ENCODE peak calls at places on chromosomes 7 and 10, in six cellular contexts. One of them, this sample, is unnamed.

GRCh38 chr7:158382363-158382988 is 205.1 kb downstream of the PTPRN2 start:
- DNase-seq in HEK293T: no peak
- DNase-seq in T follicular helper cell: no peak
- DNase-seq in stimulated activated CD8-positive, alpha-beta memory T cell treated with anti-CD3 and anti-CD28 coated beads, Interleukin-7, amount 100 ng/mL, for 4 hours: no peak
- DNase-seq in adipocyte: no peak
- DNase-seq in ecto neural progenitor cell: no peak
- DNase-seq in this sample: no peak

GRCh38 chr10:109972372-109973001 is 35.3 kb upstream of the ADD3 start:
- DNase-seq in HEK293T: no peak
- DNase-seq in T follicular helper cell: no peak
- DNase-seq in stimulated activated CD8-positive, alpha-beta memory T cell treated with anti-CD3 and anti-CD28 coated beads, Interleukin-7, amount 100 ng/mL, for 4 hours: no peak
- DNase-seq in adipocyte: no peak
- DNase-seq in ecto neural progenitor cell: no peak
- DNase-seq in this sample: no peak

GRCh38 chr10:58621379-58622077 is 108.9 kb downstream of the BICC1 start:
- DNase-seq in HEK293T: no peak
- DNase-seq in T follicular helper cell: no peak
- DNase-seq in stimulated activated CD8-positive, alpha-beta memory T cell treated with anti-CD3 and anti-CD28 coated beads, Interleukin-7, amount 100 ng/mL, for 4 hours: no peak
- DNase-seq in adipocyte: no peak
- DNase-seq in ecto neural progenitor cell: no peak
- DNase-seq in this sample: no peak

GRCh38 chr7:131188367-131189339 is 139.0 kb upstream of the MKLN1 start:
- DNase-seq in HEK293T: no peak
- DNase-seq in T follicular helper cell: peak
- DNase-seq in stimulated activated CD8-positive, alpha-beta memory T cell treated with anti-CD3 and anti-CD28 coated beads, Interleukin-7, amount 100 ng/mL, for 4 hours: peak
- DNase-seq in adipocyte: peak
- DNase-seq in ecto neural progenitor cell: no peak
- DNase-seq in this sample: no peak

GRCh38 chr10:90417466-90418210 is 440.2 kb downstream of the HTR7 start:
- DNase-seq in HEK293T: no peak
- DNase-seq in T follicular helper cell: no peak
- DNase-seq in stimulated activated CD8-positive, alpha-beta memory T cell treated with anti-CD3 and anti-CD28 coated beads, Interleukin-7, amount 100 ng/mL, for 4 hours: no peak
- DNase-seq in adipocyte: no peak
- DNase-seq in ecto neural progenitor cell: no peak
- DNase-seq in this sample: no peak

GRCh38 chr7:94394399-94395140 is at the start of gene COL1A2:
- DNase-seq in HEK293T: no peak
- DNase-seq in T follicular helper cell: no peak
- DNase-seq in stimulated activated CD8-positive, alpha-beta memory T cell treated with anti-CD3 and anti-CD28 coated beads, Interleukin-7, amount 100 ng/mL, for 4 hours: no peak
- DNase-seq in adipocyte: peak
- DNase-seq in ecto neural progenitor cell: peak
- DNase-seq in this sample: peak

GRCh38 chr10:52308251-52309031 is 5.6 kb upstream of the DKK1 start:
- DNase-seq in HEK293T: peak
- DNase-seq in T follicular helper cell: no peak
- DNase-seq in stimulated activated CD8-positive, alpha-beta memory T cell treated with anti-CD3 and anti-CD28 coated beads, Interleukin-7, amount 100 ng/mL, for 4 hours: no peak
- DNase-seq in adipocyte: peak
- DNase-seq in ecto neural progenitor cell: peak
- DNase-seq in this sample: no peak

GRCh38 chr7:148806187-148806586 is 77.9 kb downstream of the EZH2 start:
- DNase-seq in HEK293T: no peak
- DNase-seq in T follicular helper cell: no peak
- DNase-seq in stimulated activated CD8-positive, alpha-beta memory T cell treated with anti-CD3 and anti-CD28 coated beads, Interleukin-7, amount 100 ng/mL, for 4 hours: no peak
- DNase-seq in adipocyte: no peak
- DNase-seq in ecto neural progenitor cell: no peak
- DNase-seq in this sample: no peak

GRCh38 chr7:17640730-17641377 is 299.4 kb downstream of the SNX13 start:
- DNase-seq in HEK293T: peak
- DNase-seq in T follicular helper cell: no peak
- DNase-seq in stimulated activated CD8-positive, alpha-beta memory T cell treated with anti-CD3 and anti-CD28 coated beads, Interleukin-7, amount 100 ng/mL, for 4 hours: no peak
- DNase-seq in adipocyte: peak
- DNase-seq in ecto neural progenitor cell: no peak
- DNase-seq in this sample: peak

GRCh38 chr7:26083113-26083512 is 68.9 kb upstream of the NFE2L3 start:
- DNase-seq in HEK293T: no peak
- DNase-seq in T follicular helper cell: no peak
- DNase-seq in stimulated activated CD8-positive, alpha-beta memory T cell treated with anti-CD3 and anti-CD28 coated beads, Interleukin-7, amount 100 ng/mL, for 4 hours: no peak
- DNase-seq in adipocyte: peak
- DNase-seq in ecto neural progenitor cell: no peak
- DNase-seq in this sample: no peak

GRCh38 chr7:78412216-78412858 is 613.8 kb downstream of the PHTF2 start:
- DNase-seq in HEK293T: no peak
- DNase-seq in T follicular helper cell: no peak
- DNase-seq in stimulated activated CD8-positive, alpha-beta memory T cell treated with anti-CD3 and anti-CD28 coated beads, Interleukin-7, amount 100 ng/mL, for 4 hours: no peak
- DNase-seq in adipocyte: peak
- DNase-seq in ecto neural progenitor cell: no peak
- DNase-seq in this sample: no peak